ENCODE peak calls at places on chromosomes 1 and 21, in seven cellular contexts. R is stimulated activated CD4-positive, alpha-beta T cell treated with anti-CD3 and anti-CD28 coated beads, Interleukin-12 subunit alpha, Interleukin-12 subunit beta, amount 100 ng/mL, for 48 hours; J is AG20443; S is substantia nigra; C is NCI-H1092 treated with DMSO at 0.1 percent for 48 hours; G is IMR-90; X is ELR. L is an unnamed sample.

GRCh38 chr1:218324226-218324580 is 20.9 kb upstream of the TGFB2 start:
- DNase-seq in J (no peak), S (no peak), C (no peak), R (no peak), X (no peak), G (no peak), L (no peak)

GRCh38 chr1:84862810-84863251 is 30.2 kb downstream of the LPAR3 start:
- DNase-seq in X (no peak), G (no peak), C (no peak), R (no peak), S (no peak), J (no peak), L (no peak)

GRCh38 chr21:36647279-36648093 is 51.4 kb upstream of the SIM2 start:
- DNase-seq in X (peak; percentile 70), R (no peak), G (peak; percentile 48), S (no peak), J (peak; percentile 56), C (no peak), L (no peak)

GRCh38 chr1:181115367-181115684 is 26.8 kb downstream of the IER5 start:
- DNase-seq in R (no peak), X (no peak), G (no peak), J (no peak), C (no peak), S (no peak), L (no peak)

GRCh38 chr21:37873655-37874054 is 42.6 kb downstream of the KCNJ6 start:
- DNase-seq in R (no peak), S (no peak), G (peak; percentile 43), J (no peak), C (no peak), X (peak; percentile 31), L (peak; percentile 38)

GRCh38 chr21:14737922-14738321 is 191.8 kb upstream of the SAMSN1 start:
- DNase-seq in J (no peak), S (no peak), R (peak; percentile 12), G (peak; percentile 8), X (peak; percentile 52), C (peak; percentile 26), L (no peak)

GRCh38 chr1:22131875-22132486 is 10.9 kb downstream of the WNT4 start:
- DNase-seq in S (no peak), C (peak; percentile 49), J (peak; percentile 45), X (peak; percentile 33), R (peak; percentile 55), G (no peak), L (no peak)

GRCh38 chr1:156796340-156797097 is 20.1 kb downstream of the SH2D2A start:
- DNase-seq in J (no peak), X (no peak), C (no peak), S (no peak), G (no peak), R (no peak), L (no peak)